ENCODE peak calls at places on chromosome 21, in six cellular contexts. D is uterus, M is OCI-LY7, K is astrocyte, S is PC-3, L is astrocyte of the spinal cord. T is an unnamed sample.

GRCh38 chr21:28072601-28073000 is 920.1 kb downstream of the LTN1 start:
- DNase-seq in D (no peak), L (no peak), S (no peak), K (no peak), M (peak), T (no peak)

GRCh38 chr21:26116456-26117011 is 54.0 kb downstream of the APP start:
- DNase-seq in M (no peak), S (peak), K (peak), L (peak), D (no peak), T (peak)

GRCh38 chr21:42513985-42514882 is 582 bp downstream of the SLC37A1 start:
- DNase-seq in M (peak), D (no peak), L (no peak), S (peak), K (no peak), T (no peak)

GRCh38 chr21:25911730-25912401 is 177.1 kb downstream of the GABPA start:
- DNase-seq in M (no peak), L (no peak), S (no peak), K (peak), D (no peak), T (no peak)

GRCh38 chr21:43277481-43278351 is 108.9 kb downstream of the CRYAA start:
- DNase-seq in S (no peak), M (no peak), D (no peak), L (no peak), K (no peak), T (peak)

GRCh38 chr21:16978309-16978895 is 534.4 kb upstream of the CXADR start:
- DNase-seq in L (no peak), M (no peak), K (no peak), D (no peak), S (no peak), T (no peak)

GRCh38 chr21:28239345-28239744 is 753.3 kb downstream of the LTN1 start:
- DNase-seq in D (no peak), S (no peak), M (no peak), K (no peak), L (no peak), T (no peak)

GRCh38 chr21:42171091-42172053 is 47.6 kb upstream of the ABCG1 start:
- DNase-seq in K (no peak), D (peak), S (peak), L (no peak), M (peak), T (no peak)

GRCh38 chr21:27407296-27407695 is 440.4 kb upstream of the ADAMTS5 start:
- DNase-seq in L (no peak), S (no peak), K (no peak), M (no peak), D (no peak), T (no peak)

GRCh38 chr21:31397515-31397926 is 53.5 kb upstream of the TIAM1 start:
- DNase-seq in S (no peak), K (no peak), D (no peak), M (peak), L (no peak), T (no peak)

GRCh38 chr21:41952568-41953248 is 1.1 kb downstream of the C2CD2 start:
- DNase-seq in S (peak), D (no peak), L (no peak), M (no peak), K (no peak), T (peak)

GRCh38 chr21:27134513-27134912 is 167.6 kb upstream of the ADAMTS5 start:
- DNase-seq in D (no peak), S (no peak), M (no peak), L (peak), K (no peak), T (peak)

GRCh38 chr21:41833138-41834115 is 45.7 kb downstream of the PRDM15 start:
- DNase-seq in S (no peak), D (no peak), L (no peak), K (no peak), M (peak), T (no peak)

GRCh38 chr21:33898546-33898945 is 17.1 kb downstream of the ATP5PO start:
- DNase-seq in D (no peak), S (no peak), M (no peak), L (peak), K (peak), T (peak)
- H3K4me3 ChIP-seq in D (no peak), S (no peak), M (no peak), L (no peak), K (no peak), T (no peak)

DNA sequence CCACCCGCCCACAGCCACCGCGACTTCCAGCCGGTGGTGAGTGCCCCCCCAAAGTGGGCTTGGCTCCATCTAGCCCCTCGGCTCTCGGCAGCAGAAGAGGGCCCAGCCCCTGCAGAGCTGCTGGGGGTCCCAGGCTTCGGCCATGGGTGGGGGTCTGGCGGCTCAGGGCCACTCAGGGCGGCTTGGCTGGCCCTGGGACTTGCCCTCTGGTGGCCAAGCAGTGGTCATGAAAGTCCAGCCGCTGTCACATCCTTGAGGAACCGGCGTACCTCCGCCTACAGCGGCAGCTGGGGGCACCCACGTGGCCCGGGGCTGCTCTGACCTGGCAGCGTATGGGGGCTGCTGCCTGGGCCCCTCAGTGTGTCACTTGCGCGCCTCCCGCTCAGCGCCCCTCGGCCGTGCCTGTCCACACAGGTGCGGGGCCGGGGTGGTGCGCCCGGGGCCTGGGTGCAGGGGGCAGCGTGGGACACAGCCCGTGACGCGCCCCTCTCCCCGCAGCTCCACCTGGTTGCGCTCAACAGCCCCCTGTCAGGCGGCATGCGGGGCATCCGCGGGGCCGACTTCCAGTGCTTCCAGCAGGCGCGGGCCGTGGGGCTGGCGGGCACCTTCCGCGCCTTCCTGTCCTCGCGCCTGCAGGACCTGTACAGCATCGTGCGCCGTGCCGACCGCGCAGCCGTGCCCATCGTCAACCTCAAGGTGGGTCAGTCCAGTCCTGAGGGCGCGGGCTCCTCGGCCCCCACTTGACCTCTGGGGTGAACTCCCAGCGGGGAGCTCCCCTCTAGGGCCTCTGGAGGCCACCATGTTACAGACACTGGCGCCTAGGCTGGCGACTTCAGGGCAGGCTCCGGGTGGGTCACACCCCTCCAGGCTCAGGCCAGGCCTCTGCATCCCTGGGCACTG is 32.4 kb downstream of the SLC19A1 start:
- DNase-seq in M (no peak), K (no peak), D (no peak), S (no peak), L (no peak), T (no peak)
- TF ChIP-seq CTCF in M (no peak), K (no peak), D (no peak), S (no peak), L (peak), T (no peak)

GRCh38 chr21:44455524-44456206 is 355 bp downstream of the LRRC3 start:
- DNase-seq in M (no peak), L (peak), D (no peak), K (no peak), S (peak), T (peak)
- H3K4me3 ChIP-seq in M (no peak), L (peak), D (peak), K (peak), S (peak), T (peak)

DNA sequence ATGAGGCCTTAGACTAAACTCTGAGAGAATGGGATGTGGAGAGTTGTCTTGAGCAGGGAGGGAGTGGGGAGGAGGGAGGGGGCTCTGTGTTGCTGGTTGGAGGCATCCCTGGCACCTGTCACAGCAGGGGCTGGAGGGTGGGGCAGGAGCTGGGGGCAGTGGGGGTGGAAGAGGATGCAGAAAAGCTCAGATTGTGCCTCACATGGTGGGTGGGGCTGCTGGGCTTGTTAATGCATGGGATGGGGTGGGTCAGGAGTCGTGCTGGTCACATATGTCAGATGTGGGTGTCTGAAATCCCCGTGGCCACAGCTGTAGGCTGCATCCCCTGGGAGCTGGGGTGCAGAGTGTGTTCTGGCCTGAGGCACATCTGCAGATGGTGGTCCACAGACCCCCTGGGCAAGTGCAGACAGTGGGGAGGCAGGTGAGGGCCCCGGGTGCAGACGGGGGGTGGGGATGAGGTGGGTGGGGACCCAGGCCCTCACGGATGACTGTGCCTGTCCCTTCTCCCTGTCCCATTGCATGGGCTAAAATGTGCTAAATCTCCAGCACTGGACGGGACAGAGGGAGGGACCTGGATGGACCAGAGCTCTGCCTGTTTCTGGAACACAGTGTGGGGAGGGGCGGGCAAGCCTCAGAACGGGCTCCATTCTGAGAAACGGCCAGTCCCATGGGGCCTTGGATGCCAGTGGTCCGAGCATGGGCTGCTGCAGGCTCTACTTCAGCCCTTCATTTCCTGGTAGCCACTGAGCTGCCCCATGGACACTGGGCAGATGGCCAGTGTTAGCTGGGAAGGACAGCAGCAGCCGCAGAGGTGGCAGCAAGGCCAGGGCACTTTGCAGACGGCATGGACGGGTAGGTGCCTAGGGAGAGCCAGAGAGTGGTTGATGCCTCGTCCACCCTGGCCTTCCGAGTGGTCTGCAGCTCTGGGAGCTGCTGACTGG is 88.1 kb upstream of the COL6A1 start:
- DNase-seq in S (no peak), L (no peak), D (no peak), K (no peak), M (no peak), T (no peak)
- TF ChIP-seq CTCF in S (no peak), L (no peak), D (no peak), K (no peak), M (no peak), T (no peak)

GRCh38 chr21:20971296-20971921 is 26.8 kb upstream of the NCAM2 start:
- DNase-seq in K (peak), L (peak), M (peak), S (peak), D (no peak), T (peak)
- H3K4me3 ChIP-seq in K (no peak), L (no peak), M (no peak), S (no peak), D (no peak), T (no peak)

DNA sequence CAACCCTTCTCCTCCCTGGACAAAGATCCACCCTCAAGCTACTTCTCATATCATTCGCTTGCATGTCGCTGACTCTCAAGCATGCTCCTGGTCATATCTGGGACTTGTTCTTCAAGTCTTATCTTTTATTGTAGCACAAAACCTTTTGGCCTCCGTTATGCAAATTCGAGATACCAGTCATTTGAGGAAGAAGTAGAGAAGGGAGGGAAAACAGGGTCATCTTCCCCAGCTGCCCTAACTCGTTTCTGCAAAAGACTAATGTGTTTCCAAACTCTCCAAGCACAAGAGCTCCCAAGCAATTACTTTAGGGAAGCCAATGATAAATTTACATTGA is 63.8 kb upstream of the ETS2 start:
- DNase-seq in K (no peak), D (no peak), L (no peak), S (no peak), M (no peak), T (no peak)
- TF ChIP-seq CTCF in K (no peak), D (no peak), L (no peak), S (no peak), M (no peak), T (no peak)

DNA sequence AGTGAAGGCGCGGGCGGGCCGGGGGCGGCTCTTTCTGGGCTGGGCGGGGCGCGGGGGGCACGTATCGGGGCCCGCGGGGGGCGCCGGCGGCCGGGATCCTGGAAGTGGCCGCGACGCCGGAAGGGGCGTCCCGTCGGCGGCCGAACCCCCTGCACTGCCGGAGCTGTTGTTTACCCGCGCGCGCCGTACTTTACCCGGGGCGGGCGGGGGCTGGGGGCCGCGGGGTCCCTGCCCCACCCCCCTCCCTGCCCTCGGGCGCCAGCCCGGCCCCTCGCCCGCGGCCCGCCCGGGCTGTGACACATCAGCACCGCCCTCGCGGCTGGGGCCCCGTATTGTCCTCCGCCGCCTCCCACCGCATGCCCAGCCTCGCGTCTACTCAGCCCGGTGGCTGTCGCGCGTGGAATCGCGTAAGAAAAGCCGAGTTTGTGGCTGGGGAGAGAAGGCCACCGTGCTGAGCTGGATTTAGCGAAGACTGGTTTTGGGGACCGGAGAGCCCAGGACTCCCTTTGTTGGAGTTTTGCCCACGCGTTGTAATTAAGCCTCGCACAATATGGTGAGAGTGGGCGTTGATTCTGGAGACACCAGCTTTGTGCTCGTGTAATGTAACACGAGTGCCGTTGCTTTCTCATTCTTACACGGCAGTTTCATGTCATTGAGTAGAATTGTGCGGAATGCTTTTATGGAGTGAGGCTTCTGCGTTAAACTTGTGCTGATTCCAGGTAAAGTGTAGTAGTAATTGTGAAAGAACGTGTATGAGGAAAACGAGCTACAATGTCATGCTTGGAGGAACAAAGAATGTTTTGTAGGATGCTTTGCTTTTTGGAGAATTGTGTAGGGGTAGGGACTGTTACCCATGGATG is 554 bp downstream of the BACH1 start:
- DNase-seq in M (peak), K (peak), L (peak), S (peak), D (peak), T (peak)
- H3K4me3 ChIP-seq in M (peak), K (peak), L (peak), S (peak), D (peak), T (peak)

DNA sequence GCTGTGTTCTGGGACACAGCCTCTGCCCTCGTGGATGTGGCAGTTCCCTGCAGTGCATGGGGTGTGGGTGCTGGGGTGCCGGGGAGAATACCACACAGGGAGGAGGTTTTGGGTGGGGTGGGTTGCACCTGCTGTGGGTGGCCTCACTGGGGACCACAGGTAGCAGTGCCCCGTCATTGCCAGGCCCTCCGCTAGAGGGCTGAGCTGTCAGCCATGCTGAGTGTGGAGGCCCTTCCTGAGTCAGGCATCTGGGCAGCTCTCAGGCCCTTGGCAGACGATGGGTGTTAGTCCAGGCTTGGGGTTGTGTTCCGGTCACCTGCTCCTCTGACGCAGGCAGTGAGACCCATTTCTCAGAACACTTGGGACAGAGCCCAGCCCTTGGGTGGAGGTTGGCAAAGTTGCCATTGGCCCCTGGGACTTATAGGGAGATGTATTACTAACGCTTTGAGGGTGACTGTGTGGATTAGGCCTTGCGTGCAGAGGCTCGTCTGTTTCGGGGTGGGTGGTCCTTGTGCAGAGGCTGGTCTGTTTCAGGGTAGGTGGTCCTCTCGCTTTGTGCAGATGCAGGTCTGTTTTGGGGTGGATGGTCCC is 23.9 kb downstream of the PCNT start:
- DNase-seq in D (no peak), L (peak), K (peak), M (peak), S (no peak), T (no peak)
- TF ChIP-seq CTCF in D (no peak), L (peak), K (no peak), M (peak), S (no peak), T (no peak)

GRCh38 chr21:34510148-34511142 is 1.6 kb downstream of the KCNE1 start:
- DNase-seq in L (peak), S (peak), M (peak), D (no peak), K (no peak), T (peak)

GRCh38 chr21:34513109-34513675 is 1.2 kb upstream of the KCNE1 start:
- DNase-seq in S (no peak), L (no peak), D (no peak), K (no peak), M (no peak), T (no peak)

GRCh38 chr21:34509151-34509550 is 2.9 kb downstream of the KCNE1 start:
- DNase-seq in K (no peak), L (no peak), M (no peak), D (no peak), S (peak), T (no peak)

GRCh38 chr21:34511787-34512451 is at the start of gene KCNE1:
- DNase-seq in S (no peak), M (no peak), D (no peak), K (no peak), L (no peak), T (peak)

DNA sequence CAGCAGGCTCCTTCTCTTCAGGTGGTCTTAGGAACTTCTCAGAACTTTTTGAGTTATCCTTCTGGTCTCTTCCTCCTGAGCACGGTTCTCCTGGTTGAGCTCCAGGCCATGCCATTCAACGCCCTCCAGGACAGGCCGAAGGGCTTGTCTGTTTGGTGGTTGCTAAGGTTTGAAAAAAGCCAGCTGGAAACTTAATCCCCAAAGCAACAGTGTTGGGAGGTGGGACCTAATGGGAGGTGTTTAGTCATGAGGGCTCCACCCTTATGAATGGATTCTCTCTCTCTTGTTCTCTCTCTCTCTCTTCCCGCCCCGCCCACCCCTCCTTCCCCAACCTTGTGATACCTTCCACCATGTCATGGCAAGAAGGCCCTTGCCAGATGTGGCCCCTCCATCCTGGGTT is 856 bp downstream of the KCNE1 start:
- DNase-seq in D (no peak), L (no peak), S (no peak), K (no peak), M (no peak), T (peak)
- H3K4me3 ChIP-seq in D (no peak), L (no peak), S (no peak), K (no peak), M (no peak), T (no peak)

GRCh38 chr21:34039678-34040382 is 33.5 kb upstream of the MRPS6 start:
- DNase-seq in L (no peak), D (no peak), K (no peak), S (no peak), M (no peak), T (no peak)
- TF ChIP-seq CTCF in L (peak), D (no peak), K (no peak), S (no peak), M (no peak), T (no peak)

T was measured in AG10803.